ENCODE peak calls at places on chromosomes 7 and 10, in four cellular contexts. F is ovary, J is transverse colon, Z is tibial nerve. K is an unnamed sample.
A peak's percentile ranks its signal among the peaks of the same experiment; 100 is the strongest.

GRCh38 chr10:24432478-24433416 is 223.8 kb downstream of the KIAA1217 start:
- DNase-seq in F (no peak), J (no peak), Z (no peak), K (no peak)

GRCh38 chr7:151438864-151439601 is 908 bp downstream of the CRYGN start:
- DNase-seq in F (peak; percentile 18), J (no peak), Z (no peak), K (no peak)

GRCh38 chr10:61376908-61377368 is 76.2 kb downstream of the TMEM26 start:
- DNase-seq in F (no peak), J (no peak), Z (no peak), K (no peak)

GRCh38 chr10:72175166-72175565 is 40.6 kb upstream of the ANAPC16 start:
- DNase-seq in F (no peak), J (no peak), Z (no peak), K (no peak)

GRCh38 chr10:3165196-3165595 is 7.4 kb downstream of the PITRM1 start:
- DNase-seq in F (no peak), J (no peak), Z (no peak), K (no peak)

GRCh38 chr7:47514818-47515217 is 67.1 kb downstream of the TNS3 start:
- DNase-seq in F (no peak), J (no peak), Z (no peak), K (no peak)

GRCh38 chr10:96374004-96374403 is 15.2 kb upstream of the OPALIN start:
- DNase-seq in F (no peak), J (no peak), Z (no peak), K (no peak)

GRCh38 chr7:131265227-131265626 is 62.4 kb upstream of the MKLN1 start:
- DNase-seq in F (no peak), J (no peak), Z (no peak), K (no peak)

GRCh38 chr10:101236376-101237079 is 7.3 kb upstream of the LBX1 start:
- DNase-seq in F (no peak), J (no peak), Z (no peak), K (no peak)

GRCh38 chr10:24357344-24358021 is 148.5 kb downstream of the KIAA1217 start:
- DNase-seq in F (no peak), J (no peak), Z (no peak), K (no peak)

GRCh38 chr10:12643279-12643678 is 293.9 kb downstream of the CAMK1D start:
- DNase-seq in F (no peak), J (no peak), Z (no peak), K (no peak)

GRCh38 chr7:11427686-11428273 is 404.2 kb downstream of the THSD7A start:
- DNase-seq in F (no peak), J (no peak), Z (no peak), K (no peak)

GRCh38 chr10:61754553-61755540 is 92.1 kb downstream of the CABCOCO1 start:
- DNase-seq in F (no peak), J (no peak), Z (no peak), K (no peak)

GRCh38 chr10:101875068-101875688 is 31.6 kb upstream of the KCNIP2 start:
- DNase-seq in F (no peak), J (no peak), Z (no peak), K (no peak)

GRCh38 chr7:18503068-18503859 is 7.7 kb downstream of the HDAC9 start:
- DNase-seq in F (no peak), J (no peak), Z (no peak), K (no peak)

GRCh38 chr7:15561840-15562239 is at the start of gene AGMO:
- DNase-seq in F (peak; percentile 36), J (peak; percentile 87), Z (peak; percentile 76), K (no peak)

GRCh38 chr7:76515999-76516443 is 5.7 kb downstream of the UPK3B start:
- DNase-seq in F (peak; percentile 48), J (peak; percentile 48), Z (no peak), K (no peak)

GRCh38 chr7:5231116-5231515 is 41.1 kb downstream of the WIPI2 start:
- DNase-seq in F (no peak), J (peak; percentile 21), Z (no peak), K (no peak)
- TF ChIP-seq EP300 in F (no peak), J (no peak), Z (no peak), K (no peak)

DNA sequence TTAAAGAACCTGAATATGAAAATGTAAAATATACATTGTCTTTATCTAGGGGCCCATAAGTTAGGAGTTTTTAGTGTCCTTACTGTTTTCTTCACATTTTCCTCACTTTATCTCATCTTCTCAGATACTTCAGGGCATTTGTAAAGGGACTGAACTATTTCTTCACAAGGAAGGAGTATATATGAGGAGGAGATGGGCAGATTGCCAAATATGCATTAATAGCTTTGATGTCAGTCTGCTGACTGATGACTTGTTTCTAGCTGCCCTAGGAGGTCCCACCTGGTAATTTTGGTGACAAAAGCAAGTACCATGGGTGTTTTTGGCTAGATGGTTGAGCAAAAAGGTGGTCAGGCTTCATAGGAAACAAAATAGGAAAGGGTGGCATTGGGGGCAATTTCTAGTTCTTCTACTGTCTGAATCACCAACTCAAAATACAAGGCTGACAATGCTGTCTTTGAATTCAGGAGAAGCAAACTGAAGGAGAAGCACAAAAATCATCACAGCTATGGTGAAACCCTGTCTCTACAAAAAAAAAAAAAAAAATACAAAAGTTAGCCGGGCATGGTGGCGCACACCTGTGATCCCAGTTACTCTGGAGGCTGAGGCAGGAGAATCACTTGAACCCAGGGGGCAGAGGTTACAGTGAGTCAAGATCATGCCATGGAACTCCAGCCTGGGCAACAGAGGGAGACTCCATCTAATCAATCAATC is 10.4 kb upstream of the STRIP2 start:
- DNase-seq in F (no peak), J (no peak), Z (no peak), K (no peak)
- TF ChIP-seq EP300 in F (no peak), J (no peak), Z (no peak), K (no peak)

GRCh38 chr10:110802551-110803238 is 69.0 kb upstream of the PDCD4 start:
- DNase-seq in F (no peak), J (peak; percentile 75), Z (peak; percentile 66), K (no peak)
- TF ChIP-seq EP300 in F (no peak), J (no peak), Z (no peak), K (no peak)

GRCh38 chr7:137572071-137572784 is 228.7 kb upstream of the PTN start:
- DNase-seq in F (no peak), J (no peak), Z (no peak), K (no peak)
- TF ChIP-seq EP300 in F (no peak), J (no peak), Z (no peak), K (no peak)

K was measured in esophagus muscularis mucosa.